ENCODE peak calls at places on chromosome 1, in five cellular contexts. N is aorta; J is CD8-positive, alpha-beta memory T cell; L is choroid plexus epithelial cell; H is PC-9. Q is an unnamed sample.

GRCh38 chr1:156134716-156135435 is 18.5 kb upstream of the SEMA4A start:
- DNase-seq in H (no peak), L (no peak), J (no peak), N (no peak), Q (no peak)

GRCh38 chr1:166122873-166123466 is 43.8 kb downstream of the FAM78B start:
- DNase-seq in N (no peak), J (no peak), H (no peak), L (no peak), Q (no peak)

GRCh38 chr1:218670875-218671274 is 325.7 kb downstream of the TGFB2 start:
- DNase-seq in J (no peak), H (no peak), N (no peak), L (no peak), Q (no peak)

GRCh38 chr1:234940841-234941240 is 187.8 kb downstream of the TOMM20 start:
- DNase-seq in L (no peak), N (no peak), H (no peak), J (no peak), Q (no peak)

GRCh38 chr1:182056596-182057366 is 4.7 kb downstream of the ZNF648 start:
- DNase-seq in J (no peak), L (no peak), N (no peak), H (no peak), Q (no peak)

GRCh38 chr1:21573971-21574458 is 64.8 kb downstream of the ALPL start:
- DNase-seq in N (peak), H (peak), J (no peak), L (peak), Q (peak)

GRCh38 chr1:162970021-162970420 is 99.1 kb upstream of the RGS4 start:
- DNase-seq in L (no peak), N (no peak), H (no peak), J (no peak), Q (no peak)

GRCh38 chr1:37478890-37479254 is 4.5 kb downstream of the ZC3H12A start:
- DNase-seq in J (peak), N (no peak), H (no peak), L (peak), Q (peak)

GRCh38 chr1:165686121-165686970 is 12.0 kb downstream of the ALDH9A1 start:
- DNase-seq in J (no peak), N (no peak), L (no peak), H (no peak), Q (no peak)

GRCh38 chr1:153548722-153549695 is at the start of gene S100A3:
- DNase-seq in N (peak), H (peak), L (peak), J (no peak), Q (peak)

GRCh38 chr1:14366361-14367018 is 232.0 kb upstream of the KAZN start:
- DNase-seq in N (peak), H (no peak), L (peak), J (no peak), Q (peak)

GRCh38 chr1:94926365-94926914 is 470 bp downstream of the CNN3 start:
- DNase-seq in N (peak), J (no peak), H (peak), L (peak), Q (peak)

GRCh38 chr1:88876573-88877335 is 14.6 kb downstream of the GTF2B start:
- DNase-seq in L (peak), H (peak), N (no peak), J (no peak), Q (no peak)

GRCh38 chr1:178151831-178152230 is 57.9 kb downstream of the RASAL2 start:
- DNase-seq in J (no peak), H (no peak), L (no peak), N (no peak), Q (no peak)

GRCh38 chr1:106523448-106523847 is 533.0 kb upstream of the PRMT6 start:
- DNase-seq in N (no peak), H (no peak), L (no peak), J (no peak), Q (no peak)

GRCh38 chr1:12434174-12434573 is 183.8 kb downstream of the DHRS3 start:
- DNase-seq in L (peak), N (peak), J (peak), H (no peak), Q (peak)

GRCh38 chr1:184972281-184973055 is 1.8 kb downstream of the NIBAN1 start:
- DNase-seq in N (no peak), H (no peak), J (no peak), L (peak), Q (peak)

GRCh38 chr1:36874271-36875017 is 159.9 kb downstream of the GRIK3 start:
- DNase-seq in N (no peak), J (no peak), L (no peak), H (no peak), Q (no peak)

GRCh38 chr1:86913399-86913895 is 479 bp downstream of the SELENOF start:
- DNase-seq in N (no peak), L (peak), H (peak), J (peak), Q (peak)

GRCh38 chr1:212196355-212196754 is 88.9 kb upstream of the PPP2R5A start:
- DNase-seq in H (no peak), L (no peak), N (no peak), J (no peak), Q (no peak)

GRCh38 chr1:25137106-25137505 is 95.2 kb downstream of the SYF2 start:
- DNase-seq in J (no peak), H (no peak), N (no peak), L (no peak), Q (no peak)

GRCh38 chr1:234962340-234962989 is 166.2 kb downstream of the TOMM20 start:
- DNase-seq in H (peak), J (no peak), L (peak), N (peak), Q (peak)

GRCh38 chr1:23010734-23011449 is 4.8 kb downstream of the TEX46 start:
- DNase-seq in N (no peak), J (no peak), L (peak), H (peak), Q (peak)

GRCh38 chr1:116852910-116853309 is 56.8 kb upstream of the PTGFRN start:
- DNase-seq in N (no peak), L (peak), H (peak), J (no peak), Q (no peak)

GRCh38 chr1:35561297-35561971 is 3.8 kb downstream of the NCDN start:
- DNase-seq in J (no peak), N (no peak), H (no peak), L (no peak), Q (no peak)
- H3K4me3 ChIP-seq in J (no peak), N (no peak), H (no peak), L (no peak), Q (no peak)

GRCh38 chr1:228085287-228085926 is 2.9 kb downstream of the ARF1 start:
- DNase-seq in N (peak), J (no peak), H (peak), L (peak), Q (peak)
- H3K4me3 ChIP-seq in N (no peak), J (peak), H (peak), L (peak), Q (peak)

DNA sequence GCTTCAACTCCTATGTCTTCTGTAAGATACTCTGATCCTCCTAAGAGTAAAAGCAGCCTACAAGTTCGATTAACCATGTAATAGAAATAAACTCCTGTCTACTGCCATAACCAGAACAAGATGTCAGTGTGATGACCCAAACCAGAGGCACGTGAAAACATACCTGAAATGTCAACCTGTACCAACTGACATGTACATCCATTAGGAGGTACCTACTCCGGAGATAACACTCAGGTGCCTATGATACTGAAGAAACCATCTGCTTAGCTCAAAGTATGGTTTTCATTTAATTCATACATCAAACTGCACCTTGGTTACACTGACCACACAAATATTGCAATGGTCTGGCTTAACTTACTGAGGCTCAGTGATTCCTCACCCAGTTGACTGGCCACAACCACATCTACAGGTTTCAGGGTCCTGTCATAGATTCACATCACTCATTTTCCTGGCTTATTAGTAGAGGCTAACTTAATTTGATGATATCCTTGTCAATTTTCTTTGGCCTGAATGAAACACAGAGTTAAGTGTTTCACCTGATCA is 4.4 kb downstream of the ITPKB start:
- DNase-seq in J (no peak), L (no peak), N (no peak), H (no peak), Q (no peak)
- H3K4me3 ChIP-seq in J (peak), L (no peak), N (no peak), H (no peak), Q (no peak)

GRCh38 chr1:45004281-45004920 is 6.7 kb downstream of the HECTD3 start:
- DNase-seq in H (no peak), N (no peak), J (no peak), L (no peak), Q (no peak)
- H3K4me3 ChIP-seq in H (no peak), N (no peak), J (no peak), L (no peak), Q (no peak)

DNA sequence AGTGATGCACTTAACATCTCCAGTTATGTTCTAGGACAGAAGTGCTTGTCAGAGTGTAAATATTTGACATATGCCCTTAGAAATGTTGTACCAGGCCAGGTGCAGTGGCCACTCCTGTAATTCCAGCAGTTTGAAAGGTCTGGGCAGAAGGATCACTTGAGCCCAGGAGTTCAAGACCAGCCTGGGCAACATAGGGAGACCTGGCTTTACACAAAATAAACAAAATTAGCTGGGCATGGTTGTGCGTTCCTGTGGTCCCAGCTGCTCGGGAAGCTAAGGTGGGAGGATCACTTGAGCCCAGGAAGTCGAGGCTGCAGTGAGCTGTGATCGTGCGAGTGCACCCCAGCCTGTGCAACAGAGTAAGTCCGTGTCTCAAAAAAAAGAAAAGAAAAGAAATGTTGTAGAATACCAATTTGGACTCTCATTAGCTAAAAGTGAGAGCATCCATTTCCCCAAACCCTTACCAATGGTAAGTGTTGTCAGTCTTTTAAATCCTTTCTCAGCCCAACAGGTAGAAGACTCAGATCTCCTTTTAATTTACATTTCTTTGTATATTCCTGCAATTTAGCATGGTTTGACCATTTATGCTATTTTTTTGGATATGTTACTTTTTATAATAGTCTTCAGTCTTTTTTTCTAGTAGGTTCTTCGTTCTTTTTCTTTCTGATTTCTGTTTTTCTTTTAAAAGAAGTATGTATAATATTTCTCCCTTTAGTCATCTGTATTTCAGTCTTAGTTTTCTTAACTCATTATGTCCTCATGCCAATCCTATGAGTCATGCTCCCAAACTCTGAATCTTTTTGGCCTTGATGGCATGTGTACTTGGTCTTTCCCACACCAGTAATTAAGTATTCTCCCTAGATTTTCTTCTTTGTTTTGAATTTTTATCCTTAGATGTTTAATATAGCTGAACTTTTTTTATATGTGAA is 74.4 kb downstream of the CAMTA1 start:
- DNase-seq in L (peak), N (no peak), J (no peak), H (peak), Q (peak)
- H3K4me3 ChIP-seq in L (peak), N (no peak), J (no peak), H (no peak), Q (peak)

DNA sequence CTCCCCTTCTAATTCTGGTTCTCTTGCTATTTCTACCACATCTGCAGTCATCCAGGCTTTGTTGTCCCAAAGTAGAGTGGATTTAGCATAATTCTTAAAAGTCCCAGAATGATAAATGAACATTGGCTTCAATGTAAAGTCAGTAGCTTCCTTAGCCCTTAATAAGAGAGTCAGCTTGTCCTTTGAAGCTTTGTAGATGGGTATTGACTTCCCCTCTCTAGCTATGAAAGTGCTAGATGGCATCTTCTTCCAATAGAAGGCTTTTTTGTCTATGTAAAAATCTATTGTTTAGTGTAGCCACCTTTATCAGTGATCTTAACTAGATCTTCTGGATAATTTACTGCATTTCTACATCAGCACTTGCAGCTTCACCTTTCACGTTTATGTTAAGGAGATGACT is 181.4 kb upstream of the B3GALT2 start:
- DNase-seq in N (no peak), J (no peak), L (no peak), H (no peak), Q (no peak)
- H3K4me3 ChIP-seq in N (no peak), J (peak), L (no peak), H (no peak), Q (no peak)